ENCODE peak calls at places on chromosomes 16 and 17, in four cellular contexts. C is A549, N is HepG2, H is K562. T is an unnamed sample.

GRCh38 chr17:78409191-78409621 is 30.8 kb downstream of the PGS1 start:
- DNase-seq in C (no peak), N (no peak), H (no peak), T (no peak)

GRCh38 chr16:89489731-89490385 is 503 bp downstream of the ANKRD11 start:
- DNase-seq in C (no peak), N (no peak), H (no peak), T (no peak)

GRCh38 chr16:66551362-66551761 is 1.0 kb upstream of the CKLF start:
- DNase-seq in C (peak; percentile 59), N (peak; percentile 78), H (peak; percentile 74), T (peak; percentile 11)

GRCh38 chr17:40617678-40618240 is 29.9 kb downstream of the SMARCE1 start:
- DNase-seq in C (no peak), N (peak; percentile 27), H (no peak), T (no peak)

GRCh38 chr16:30934827-30935557 is 11.6 kb downstream of the FBXL19 start:
- DNase-seq in C (peak; percentile 45), N (peak; percentile 70), H (peak; percentile 70), T (no peak)

GRCh38 chr16:4506450-4506849 is 30.3 kb downstream of the HMOX2 start:
- DNase-seq in C (peak; percentile 62), N (peak; percentile 59), H (peak; percentile 62), T (peak; percentile 39)

GRCh38 chr16:87765473-87765775 is 362 bp downstream of the KLHDC4 start:
- DNase-seq in C (no peak), N (no peak), H (peak; percentile 50), T (no peak)

GRCh38 chr17:18988546-18989173 is 15.9 kb downstream of the FAM83G start:
- DNase-seq in C (no peak), N (peak; percentile 94), H (no peak), T (no peak)

GRCh38 chr16:48091077-48091476 is 64.7 kb downstream of the ABCC12 start:
- DNase-seq in C (no peak), N (no peak), H (no peak), T (no peak)

GRCh38 chr17:45230410-45230786 is 8.7 kb downstream of the FMNL1 start:
- DNase-seq in C (no peak), N (no peak), H (no peak), T (no peak)

GRCh38 chr16:23597003-23597756 is 1.1 kb upstream of the NDUFAB1 start:
- DNase-seq in C (peak; percentile 23), N (peak; percentile 71), H (peak; percentile 74), T (no peak)

GRCh38 chr17:13940858-13941665 is 128.2 kb upstream of the COX10 start:
- DNase-seq in C (peak; percentile 10), N (no peak), H (no peak), T (no peak)

GRCh38 chr16:64754279-64754678 is 367.6 kb downstream of the CDH11 start:
- DNase-seq in C (no peak), N (no peak), H (no peak), T (no peak)
- TF ChIP-seq CHD4 in C (no peak), N (no peak), H (no peak), T (no peak)

GRCh38 chr16:75236736-75237397 is 14.6 kb downstream of the BCAR1 start:
- DNase-seq in C (no peak), N (no peak), H (no peak), T (no peak)

GRCh38 chr16:75235721-75236193 is 15.7 kb downstream of the BCAR1 start:
- DNase-seq in C (no peak), N (no peak), H (no peak), T (no peak)

GRCh38 chr16:75237398-75238131 is 13.9 kb downstream of the BCAR1 start:
- DNase-seq in C (no peak), N (no peak), H (no peak), T (no peak)

GRCh38 chr16:75234856-75235696 is 16.3 kb downstream of the CTRB1 start:
- DNase-seq in C (no peak), N (no peak), H (no peak), T (no peak)

DNA sequence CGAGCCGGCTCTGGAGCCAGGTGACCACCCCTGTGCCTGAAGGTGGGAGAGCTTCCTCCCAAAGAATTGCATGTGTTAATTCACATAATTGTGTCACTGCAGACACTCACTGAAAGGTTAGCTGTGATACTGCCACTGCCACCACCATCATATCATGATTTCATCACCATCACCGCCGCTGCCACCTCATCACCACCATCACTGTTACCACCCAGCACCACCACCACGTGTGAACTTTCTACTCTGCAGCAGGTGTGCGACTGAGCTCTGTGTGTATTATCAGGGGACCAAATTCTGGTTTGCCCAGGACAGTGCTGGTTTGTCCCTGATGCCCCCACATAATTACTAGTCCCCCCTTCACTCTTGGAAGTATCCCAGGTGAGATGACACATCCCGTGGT is 15.2 kb downstream of the BCAR1 start:
- DNase-seq in C (no peak), N (no peak), H (no peak), T (no peak)
- TF ChIP-seq CHD4 in C (no peak), N (no peak), H (no peak), T (no peak)

GRCh38 chr16:19783363-19783762 is 65.3 kb downstream of the IQCK start:
- DNase-seq in C (no peak), N (no peak), H (no peak), T (no peak)

GRCh38 chr16:19783847-19784736 is 66.0 kb downstream of the IQCK start:
- DNase-seq in C (no peak), N (no peak), H (no peak), T (no peak)

GRCh38 chr16:19785081-19785480 is 67.0 kb downstream of the IQCK start:
- DNase-seq in C (no peak), N (no peak), H (no peak), T (no peak)

GRCh38 chr16:19781196-19781595 is 63.1 kb downstream of the IQCK start:
- DNase-seq in C (no peak), N (no peak), H (no peak), T (no peak)

DNA sequence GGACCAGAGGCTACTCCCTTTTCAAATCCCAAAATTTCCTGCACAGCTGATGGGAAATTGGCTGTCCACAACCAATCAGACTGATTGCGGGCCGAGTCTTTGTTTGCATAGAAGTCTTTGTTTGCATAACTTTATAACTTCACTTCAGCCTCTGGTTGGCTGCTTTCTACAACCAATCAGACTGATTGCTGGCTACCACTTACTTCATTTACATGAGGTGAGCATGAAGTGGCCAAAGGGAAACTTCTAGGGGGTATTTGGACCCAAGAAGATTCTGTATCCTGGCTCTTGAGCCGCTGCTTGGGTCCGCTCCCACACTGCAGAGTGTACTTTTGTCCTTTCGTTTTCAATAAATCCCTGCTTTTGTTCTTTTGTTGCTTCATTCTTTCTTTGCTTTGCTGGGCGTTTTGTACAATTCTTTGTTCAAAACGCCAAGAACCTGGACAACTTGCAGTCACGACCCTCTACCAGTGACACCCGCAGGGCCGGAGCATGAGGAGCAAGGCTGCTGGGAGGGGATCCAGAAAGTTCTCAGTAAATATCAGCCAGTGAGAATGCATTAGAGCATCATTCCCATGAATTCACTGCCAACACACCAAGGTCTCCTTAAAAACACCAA is 67.5 kb downstream of the IQCK start:
- DNase-seq in C (no peak), N (peak; percentile 56), H (no peak), T (no peak)
- TF ChIP-seq CHD4 in C (no peak), N (no peak), H (no peak), T (no peak)

DNA sequence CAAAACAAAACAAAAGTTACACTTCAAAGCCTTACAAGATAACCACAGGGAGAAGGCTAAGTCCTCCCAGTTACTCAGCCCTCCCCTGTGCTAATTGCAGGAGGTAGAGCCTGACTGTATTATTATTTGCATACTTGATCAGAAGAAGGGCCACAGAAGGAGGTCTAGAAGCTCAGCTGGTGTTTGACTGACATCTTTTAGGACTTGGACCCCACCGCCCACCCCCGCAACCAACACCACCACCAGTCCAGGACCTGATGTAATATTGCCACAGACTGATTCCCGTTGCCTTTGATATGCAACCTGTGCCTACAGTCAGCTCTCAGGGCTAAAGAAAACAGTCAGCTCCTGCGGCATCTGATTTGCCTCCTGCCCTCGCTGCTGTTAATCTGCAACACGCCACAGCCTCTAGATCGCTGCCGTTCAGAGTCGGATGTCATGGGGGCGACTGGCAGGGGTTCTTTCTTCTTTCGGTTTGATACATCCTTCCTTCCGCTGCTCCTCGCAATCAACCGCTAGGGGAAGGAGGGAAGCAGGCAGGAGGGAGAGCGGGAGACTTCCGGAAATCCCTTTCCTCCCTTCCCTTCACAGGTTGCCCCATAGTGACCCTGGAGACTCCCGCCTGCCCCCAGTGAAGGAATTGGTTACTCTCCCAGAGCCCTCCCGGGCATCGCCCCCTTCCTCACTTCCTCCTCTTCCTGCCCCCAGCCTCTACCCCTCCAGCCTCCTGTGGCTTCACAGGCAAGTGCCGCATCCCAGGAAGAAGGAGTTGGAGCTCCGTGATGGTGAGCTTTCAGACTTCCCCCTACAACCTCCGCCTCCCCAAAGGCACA is 90.5 kb upstream of the SOX9 start:
- DNase-seq in C (peak; percentile 88), N (peak; percentile 16), H (no peak), T (peak; percentile 71)
- TF ChIP-seq CHD4 in C (no peak), N (no peak), H (no peak), T (no peak)

GRCh38 chr16:56618138-56618537 is 7.4 kb upstream of the MT1E start:
- DNase-seq in C (no peak), N (no peak), H (no peak), T (no peak)

GRCh38 chr16:56614549-56614991 is 6.2 kb downstream of the MT2A start:
- DNase-seq in C (no peak), N (peak; percentile 39), H (no peak), T (no peak)

GRCh38 chr16:56615353-56615752 is 7.0 kb downstream of the MT2A start:
- DNase-seq in C (no peak), N (no peak), H (no peak), T (no peak)

GRCh38 chr16:56616608-56617211 is 8.3 kb downstream of the MT2A start:
- DNase-seq in C (no peak), N (no peak), H (no peak), T (no peak)

GRCh38 chr16:56617212-56618085 is 8.1 kb upstream of the MT1E start:
- DNase-seq in C (no peak), N (no peak), H (no peak), T (no peak)
- TF ChIP-seq CHD4 in C (no peak), N (no peak), H (no peak), T (no peak)

GRCh38 chr16:71811261-71811803 is 2.7 kb upstream of the AP1G1 start:
- DNase-seq in C (no peak), N (no peak), H (no peak), T (no peak)

GRCh38 chr16:71807905-71808592 is 585 bp downstream of the AP1G1 start:
- DNase-seq in C (peak; percentile 29), N (no peak), H (peak; percentile 68), T (no peak)

GRCh38 chr16:71803305-71803690 is 5.3 kb downstream of the AP1G1 start:
- DNase-seq in C (no peak), N (no peak), H (no peak), T (no peak)

GRCh38 chr16:71808593-71809449 is at the start of gene AP1G1:
- DNase-seq in C (peak; percentile 98), N (peak; percentile 98), H (peak; percentile 98), T (peak; percentile 96)
- TF ChIP-seq CHD4 in C (no peak), N (no peak), H (no peak), T (no peak)

GRCh38 chr17:21072623-21073278 is 29.9 kb upstream of the USP22 start:
- DNase-seq in C (no peak), N (no peak), H (no peak), T (no peak)
- TF ChIP-seq CHD4 in C (no peak), N (no peak), H (no peak), T (no peak)

T was measured in GM12878.